ENCODE peak calls at places on chromosomes 11 and 22, in five cellular contexts. X, P, U, S and G are unnamed samples.
A peak's percentile ranks its signal among the peaks of the same experiment; 100 is the strongest.

GRCh38 chr11:68812526-68812925 is 29.2 kb downstream of the CPT1A start:
- DNase-seq in X (no peak), P (no peak), U (no peak), S (no peak), G (no peak)

GRCh38 chr22:35577799-35578659 is 37.4 kb downstream of the RASD2 start:
- DNase-seq in X (no peak), P (no peak), U (no peak), S (no peak), G (no peak)

GRCh38 chr11:11978098-11978637 is 30.3 kb downstream of the DKK3 start:
- DNase-seq in X (no peak), P (no peak), U (no peak), S (no peak), G (no peak)

GRCh38 chr11:80841716-80842115 is 1400.9 kb upstream of the TENM4 start:
- DNase-seq in X (no peak), P (no peak), U (no peak), S (no peak), G (no peak)

GRCh38 chr22:46067159-46068111 is 82.9 kb upstream of the PPARA start:
- DNase-seq in X (no peak), P (no peak), U (no peak), S (no peak), G (no peak)

GRCh38 chr11:10605941-10606381 is 37.5 kb upstream of the LYVE1 start:
- DNase-seq in X (no peak), P (no peak), U (no peak), S (peak; percentile 87), G (no peak)

GRCh38 chr22:32044913-32045312 is 1.9 kb downstream of the SLC5A1 start:
- DNase-seq in X (no peak), P (no peak), U (no peak), S (no peak), G (no peak)

GRCh38 chr11:5737672-5738071 is 1.4 kb downstream of the OR56B1 start:
- DNase-seq in X (no peak), P (no peak), U (no peak), S (no peak), G (no peak)

GRCh38 chr11:120273432-120273831 is 33.5 kb downstream of the POU2F3 start:
- DNase-seq in X (no peak), P (no peak), U (no peak), S (peak; percentile 38), G (no peak)

GRCh38 chr11:45021692-45022130 is 71.0 kb upstream of the TP53I11 start:
- DNase-seq in X (no peak), P (no peak), U (no peak), S (peak; percentile 16), G (no peak)

GRCh38 chr22:20435436-20436308 is 2.0 kb downstream of the SCARF2 start:
- DNase-seq in X (no peak), P (no peak), U (no peak), S (no peak), G (no peak)